ENCODE peak calls at places on chromosome 16, in eight cellular contexts. Q is tibial artery, H is esophagus squamous epithelium, W is neural progenitor cell, E is OCI-LY7, N is PC-3, F is left ventricle myocardium inferior, K is ovary. M is an unnamed sample. For H3K36me3, the result is how much of the 10 kb centered on the place peaks cover.

GRCh38 chr16:75228143-75228976 is 9.6 kb downstream of the CTRB1 start:
- DNase-seq in Q (no peak), H (no peak), W (no peak), E (no peak), N (no peak), F (no peak), K (no peak), M (no peak)

GRCh38 chr16:14389359-14389758 is 240.7 kb downstream of the PARN start:
- DNase-seq in Q (no peak), H (no peak), W (no peak), E (no peak), N (no peak), F (no peak), K (no peak), M (no peak)

GRCh38 chr16:84423416-84423837 is 55.1 kb downstream of the ATP2C2 start:
- DNase-seq in Q (no peak), H (no peak), W (no peak), E (peak), N (peak), F (no peak), K (no peak), M (no peak)

GRCh38 chr16:24427840-24428239 is 111.5 kb upstream of the RBBP6 start:
- DNase-seq in Q (no peak), H (no peak), W (no peak), E (no peak), N (no peak), F (no peak), K (no peak), M (no peak)

GRCh38 chr16:28915181-28915580 is 9.9 kb downstream of the RABEP2 start:
- DNase-seq in Q (no peak), H (no peak), W (no peak), E (no peak), N (peak), F (no peak), K (no peak), M (no peak)

GRCh38 chr16:89985219-89985618 is 34.0 kb downstream of the DBNDD1 start:
- DNase-seq in Q (no peak), H (no peak), W (no peak), E (no peak), N (no peak), F (no peak), K (no peak), M (peak)

GRCh38 chr16:86073763-86074493 is 175.0 kb downstream of the IRF8 start:
- DNase-seq in Q (peak), H (no peak), W (no peak), E (no peak), N (no peak), F (no peak), K (no peak), M (peak)

GRCh38 chr16:81786321-81786720 is 7.2 kb downstream of the PLCG2 start:
- DNase-seq in Q (no peak), H (no peak), W (no peak), E (peak), N (peak), F (no peak), K (no peak), M (no peak)

GRCh38 chr16:84184775-84185174 is 2.1 kb downstream of the TAF1C start:
- DNase-seq in Q (no peak), H (no peak), W (no peak), E (no peak), N (no peak), F (peak), K (peak), M (peak)

GRCh38 chr16:8798174-8798527 is 512 bp downstream of the PMM2 start:
- DNase-seq in Q (no peak), H (no peak), W (no peak), E (peak), N (peak), F (no peak), K (no peak), M (no peak)

GRCh38 chr16:89189358-89190025 is 10.8 kb downstream of the SLC22A31 start:
- DNase-seq in Q (no peak), H (no peak), W (no peak), E (no peak), N (no peak), F (no peak), K (no peak), M (peak)

GRCh38 chr16:85374571-85374872 is 238.6 kb upstream of the GSE1 start:
- DNase-seq in Q (no peak), H (no peak), W (no peak), E (no peak), N (no peak), F (no peak), K (peak), M (no peak)

GRCh38 chr16:88783391-88784073 is 1.5 kb downstream of the PIEZO1 start:
- DNase-seq in Q (peak), H (no peak), W (no peak), E (peak), N (peak), F (no peak), K (no peak), M (peak)

GRCh38 chr16:3983081-3983520 is 102.6 kb upstream of the CREBBP start:
- DNase-seq in Q (peak), H (no peak), W (peak), E (no peak), N (peak), F (peak), K (peak), M (no peak)

GRCh38 chr16:12723681-12724080 is 80.0 kb downstream of the CPPED1 start:
- DNase-seq in Q (no peak), H (no peak), W (no peak), E (no peak), N (no peak), F (no peak), K (no peak), M (no peak)

GRCh38 chr16:813204-813915 is 12.8 kb upstream of the GNG13 start:
- DNase-seq in Q (no peak), H (no peak), W (peak), E (peak), N (peak), F (peak), K (peak), M (no peak)

GRCh38 chr16:4505356-4506153 is 29.4 kb downstream of the HMOX2 start:
- DNase-seq in Q (no peak), H (no peak), W (no peak), E (peak), N (no peak), F (no peak), K (no peak), M (peak)

GRCh38 chr16:88494335-88495154 is 41.5 kb downstream of the ZFPM1 start:
- DNase-seq in Q (no peak), H (no peak), W (no peak), E (no peak), N (no peak), F (no peak), K (peak), M (no peak)

GRCh38 chr16:65409505-65409904 is 287.6 kb upstream of the CDH11 start:
- DNase-seq in Q (no peak), H (no peak), W (no peak), E (no peak), N (peak), F (no peak), K (no peak), M (no peak)

GRCh38 chr16:85912271-85912974 is 13.5 kb downstream of the IRF8 start:
- DNase-seq in Q (peak), H (no peak), W (peak), E (no peak), N (no peak), F (no peak), K (peak), M (no peak)

GRCh38 chr16:71878911-71879310 is 5.1 kb downstream of the ZNF821 start:
- DNase-seq in Q (no peak), H (no peak), W (no peak), E (no peak), N (no peak), F (no peak), K (no peak), M (no peak)
- H3K36me3 ChIP-seq in Q (under half), H (half or more), W (under half), E (under half), N (under half), F (half or more), K (under half), M (under half)

GRCh38 chr16:77663711-77664110 is 58.6 kb upstream of the NUDT7 start:
- DNase-seq in Q (no peak), H (no peak), W (no peak), E (no peak), N (no peak), F (no peak), K (no peak), M (no peak)

GRCh38 chr16:77662241-77662640 is 60.1 kb upstream of the NUDT7 start:
- DNase-seq in Q (no peak), H (no peak), W (no peak), E (no peak), N (no peak), F (no peak), K (no peak), M (no peak)

GRCh38 chr16:77657016-77657415 is 65.3 kb upstream of the NUDT7 start:
- DNase-seq in Q (no peak), H (no peak), W (peak), E (no peak), N (no peak), F (no peak), K (no peak), M (no peak)

DNA sequence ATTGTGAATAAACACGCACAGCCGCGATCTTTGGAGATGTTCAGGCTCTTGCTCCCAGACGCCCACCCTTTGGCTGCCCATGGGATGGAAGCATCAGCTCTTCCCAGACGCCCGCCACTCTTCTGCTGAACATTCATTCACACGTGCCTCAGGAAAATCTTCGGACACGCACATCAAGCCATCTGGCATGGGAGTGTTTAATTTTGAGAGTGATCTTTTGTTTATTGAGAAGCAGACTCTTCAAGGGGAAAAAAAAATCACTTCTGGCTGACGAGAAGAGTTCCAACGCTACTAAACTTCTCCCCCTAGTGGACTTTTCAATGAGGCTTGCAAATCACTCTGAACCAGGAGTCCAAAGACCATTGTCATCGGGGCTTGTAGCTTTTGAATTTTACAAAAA is 62.0 kb upstream of the NUDT7 start:
- DNase-seq in Q (no peak), H (no peak), W (peak), E (no peak), N (peak), F (no peak), K (no peak), M (no peak)
- TF ChIP-seq CTCF in Q (peak), H (peak), W (peak), E (peak), N (peak), F (peak), K (no peak), M (peak)

GRCh38 chr16:27335349-27336052 is 21.7 kb downstream of the IL4R start:
- DNase-seq in Q (no peak), H (no peak), W (no peak), E (no peak), N (no peak), F (no peak), K (no peak), M (no peak)

GRCh38 chr16:27334874-27335273 is 21.1 kb downstream of the IL4R start:
- DNase-seq in Q (no peak), H (no peak), W (no peak), E (no peak), N (no peak), F (no peak), K (no peak), M (no peak)

GRCh38 chr16:27333104-27333503 is 19.3 kb downstream of the IL4R start:
- DNase-seq in Q (no peak), H (no peak), W (no peak), E (no peak), N (no peak), F (no peak), K (no peak), M (no peak)

GRCh38 chr16:27333549-27333948 is 19.8 kb downstream of the IL4R start:
- DNase-seq in Q (no peak), H (no peak), W (no peak), E (no peak), N (no peak), F (no peak), K (no peak), M (no peak)

DNA sequence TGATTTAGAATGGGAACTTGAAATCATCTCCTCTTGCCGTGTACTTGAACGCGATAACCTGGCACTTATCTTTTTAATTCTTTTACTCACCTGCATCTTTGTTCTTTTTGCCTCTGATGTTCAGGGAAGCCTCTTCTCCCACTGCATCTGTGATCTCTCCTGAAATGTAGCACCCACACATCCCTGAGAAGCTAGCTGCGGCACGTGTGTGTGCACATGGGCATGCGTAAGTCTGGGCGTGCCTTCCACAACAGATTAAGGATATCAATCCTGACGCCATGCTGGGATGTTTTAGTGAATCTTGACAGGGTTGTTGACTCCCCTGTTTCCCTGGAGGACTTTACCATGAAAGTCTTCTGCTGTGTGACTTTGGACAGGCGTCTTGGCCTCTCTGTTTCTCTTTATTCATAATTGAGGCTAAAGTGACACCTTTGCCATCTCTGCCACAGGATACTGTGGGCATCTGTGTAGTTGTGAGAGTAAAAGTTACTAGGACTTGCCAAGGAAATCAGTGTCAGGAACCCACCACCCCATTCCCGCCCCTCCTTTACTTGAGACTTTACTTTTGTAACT is 20.5 kb downstream of the IL4R start:
- DNase-seq in Q (no peak), H (no peak), W (no peak), E (no peak), N (no peak), F (no peak), K (no peak), M (no peak)
- H3K36me3 ChIP-seq in Q (under half), H (half or more), W (under half), E (half or more), N (under half), F (under half), K (under half), M (half or more)

DNA sequence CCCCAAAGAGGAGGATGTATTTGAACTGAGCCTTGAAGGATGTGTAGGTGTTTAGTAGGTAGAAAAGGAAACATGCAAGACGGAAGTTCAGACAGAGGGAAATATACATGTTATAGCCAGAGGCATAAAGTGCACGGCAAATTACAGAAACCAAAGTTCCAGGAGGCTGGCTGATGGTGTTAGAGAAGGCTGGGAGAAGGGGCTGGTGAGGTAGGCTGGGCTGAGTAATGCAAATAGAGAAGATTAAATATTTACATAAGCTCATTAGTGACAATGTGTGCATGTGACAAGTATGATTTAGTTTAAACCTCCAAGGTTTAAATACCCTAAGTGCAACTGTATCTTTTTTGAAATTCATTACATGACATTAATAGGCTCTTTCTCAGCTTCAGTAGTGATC is 399.7 kb upstream of the SALL1 start:
- DNase-seq in Q (no peak), H (no peak), W (no peak), E (no peak), N (no peak), F (no peak), K (no peak), M (no peak)
- TF ChIP-seq CTCF in Q (no peak), H (no peak), W (no peak), E (no peak), N (no peak), F (no peak), K (no peak), M (no peak)

GRCh38 chr16:87419971-87420370 is 27.8 kb downstream of the MAP1LC3B start:
- DNase-seq in Q (no peak), H (no peak), W (no peak), E (no peak), N (no peak), F (no peak), K (no peak), M (no peak)
- H3K36me3 ChIP-seq in Q (under half), H (half or more), W (under half), E (under half), N (under half), F (half or more), K (under half), M (under half)

GRCh38 chr16:10729649-10730048 is 14.0 kb upstream of the NUBP1 start:
- DNase-seq in Q (no peak), H (no peak), W (peak), E (no peak), N (peak), F (no peak), K (no peak), M (no peak)
- TF ChIP-seq CTCF in Q (no peak), H (no peak), W (no peak), E (no peak), N (peak), F (no peak), K (no peak), M (no peak)

DNA sequence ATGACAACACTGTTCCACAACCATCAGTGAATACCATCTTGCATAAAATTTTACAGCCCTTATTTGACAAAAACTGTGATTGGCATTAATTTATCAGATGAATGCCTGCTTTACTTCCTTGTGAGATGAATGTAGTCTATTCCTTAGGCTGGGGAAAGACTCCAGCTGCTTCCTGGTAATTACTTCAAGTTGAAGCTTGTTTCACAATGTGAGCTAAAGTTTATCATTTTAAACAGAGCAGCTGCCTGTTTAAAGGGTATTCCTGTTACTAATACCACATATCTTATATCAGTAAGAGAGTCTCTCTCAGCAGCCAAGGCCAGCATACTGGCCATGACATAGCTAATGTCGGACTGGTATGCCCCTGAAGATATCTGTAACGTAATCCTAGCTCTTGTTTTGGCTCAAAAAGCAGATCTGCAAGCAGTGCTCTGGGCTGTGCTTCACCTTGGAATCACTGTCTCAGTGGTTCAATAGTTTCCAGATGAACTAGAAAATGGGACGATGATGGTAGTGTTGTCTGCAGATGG is 13.2 kb upstream of the ARL2BP start:
- DNase-seq in Q (no peak), H (no peak), W (no peak), E (no peak), N (no peak), F (no peak), K (no peak), M (no peak)
- H3K36me3 ChIP-seq in Q (half or more), H (half or more), W (under half), E (half or more), N (under half), F (half or more), K (under half), M (under half)